ENCODE peak calls at places on chromosomes 5 and 9, in four cellular contexts. L is ovary, P is left ventricle myocardium inferior, B is suprapubic skin. H is an unnamed sample.

GRCh38 chr5:119315516-119315949 is 40.3 kb upstream of the TNFAIP8 start:
- DNase-seq in L (no peak), P (no peak), B (no peak), H (no peak)

GRCh38 chr9:129052592-129052991 is 16.2 kb downstream of the MIGA2 start:
- DNase-seq in L (no peak), P (peak; percentile 86), B (peak; percentile 84), H (peak; percentile 92)

GRCh38 chr9:4152201-4152600 is 147.7 kb downstream of the GLIS3 start:
- DNase-seq in L (no peak), P (no peak), B (no peak), H (no peak)

GRCh38 chr5:52878671-52879070 is 91.0 kb downstream of the ITGA1 start:
- DNase-seq in L (no peak), P (no peak), B (no peak), H (no peak)

GRCh38 chr5:14407746-14408175 is 173.8 kb upstream of the OTULINL start:
- DNase-seq in L (peak; percentile 64), P (no peak), B (no peak), H (no peak)

GRCh38 chr9:127862075-127863011 is 7.9 kb upstream of the ENG start:
- DNase-seq in L (peak; percentile 84), P (peak; percentile 86), B (peak; percentile 80), H (peak; percentile 94)

GRCh38 chr5:81895312-81895711 is 76.5 kb upstream of the ATG10 start:
- DNase-seq in L (no peak), P (no peak), B (no peak), H (no peak)

GRCh38 chr5:74173260-74173659 is 467.3 kb downstream of the ENC1 start:
- DNase-seq in L (no peak), P (no peak), B (no peak), H (no peak)

GRCh38 chr5:179238628-179238970 is 106.7 kb downstream of the ADAMTS2 start:
- DNase-seq in L (no peak), P (no peak), B (peak; percentile 18), H (no peak)

GRCh38 chr9:5643005-5643624 is 14.2 kb downstream of the RIC1 start:
- DNase-seq in L (no peak), P (no peak), B (no peak), H (no peak)

GRCh38 chr9:13445123-13445522 is 165.6 kb upstream of the MPDZ start:
- DNase-seq in L (no peak), P (no peak), B (no peak), H (no peak)

GRCh38 chr9:16884373-16884772 is 13.9 kb upstream of the BNC2 start:
- DNase-seq in L (no peak), P (no peak), B (no peak), H (no peak)

GRCh38 chr5:166784545-166785078 is 1506.8 kb upstream of the WWC1 start:
- DNase-seq in L (no peak), P (no peak), B (no peak), H (no peak)

GRCh38 chr5:56783261-56783660 is 32.1 kb upstream of the MAP3K1 start:
- DNase-seq in L (no peak), P (no peak), B (no peak), H (no peak)

GRCh38 chr9:109745335-109746283 is 34.4 kb upstream of the PALM2AKAP2 start:
- DNase-seq in L (no peak), P (peak; percentile 73), B (peak; percentile 62), H (no peak)

GRCh38 chr9:129416831-129417604 is 203.9 kb downstream of the C9orf50 start:
- DNase-seq in L (no peak), P (no peak), B (no peak), H (no peak)

GRCh38 chr5:167766957-167767356 is 524.5 kb upstream of the WWC1 start:
- DNase-seq in L (no peak), P (no peak), B (no peak), H (no peak)

GRCh38 chr5:146137967-146138403 is 32.6 kb upstream of the PLAC8L1 start:
- DNase-seq in L (no peak), P (no peak), B (no peak), H (no peak)

GRCh38 chr5:31193591-31194457 is at the start of gene CDH6:
- DNase-seq in L (no peak), P (peak; percentile 21), B (no peak), H (peak; percentile 64)

GRCh38 chr9:108434502-108434901 is 421.3 kb downstream of the ACTL7B start:
- DNase-seq in L (no peak), P (no peak), B (no peak), H (no peak)

GRCh38 chr5:138536665-138537315 is 6.2 kb downstream of the ETF1 start:
- DNase-seq in L (no peak), P (no peak), B (no peak), H (no peak)

GRCh38 chr9:69674112-69674511 is 1.9 kb upstream of the APBA1 start:
- DNase-seq in L (no peak), P (no peak), B (no peak), H (no peak)

GRCh38 chr5:66860199-66860975 is 264.2 kb downstream of the MAST4 start:
- DNase-seq in L (no peak), P (no peak), B (no peak), H (no peak)

GRCh38 chr5:138180183-138180782 is 1.4 kb downstream of the KIF20A start:
- DNase-seq in L (no peak), P (no peak), B (no peak), H (no peak)

GRCh38 chr9:83403864-83404263 is 134.3 kb downstream of the FRMD3 start:
- DNase-seq in L (no peak), P (no peak), B (no peak), H (no peak)

GRCh38 chr5:140253985-140254384 is 48.9 kb downstream of the PFDN1 start:
- DNase-seq in L (no peak), P (no peak), B (no peak), H (no peak)

GRCh38 chr9:2291980-2292704 is 277.0 kb downstream of the SMARCA2 start:
- DNase-seq in L (no peak), P (no peak), B (no peak), H (no peak)

GRCh38 chr5:108481355-108481931 is 99.5 kb upstream of the FBXL17 start:
- DNase-seq in L (no peak), P (no peak), B (no peak), H (no peak)

GRCh38 chr9:97907051-97907450 is 15.2 kb downstream of the TRMO start:
- DNase-seq in L (no peak), P (no peak), B (no peak), H (no peak)

GRCh38 chr5:17888155-17888554 is 253.9 kb downstream of the TAF11L14 start:
- DNase-seq in L (no peak), P (no peak), B (no peak), H (no peak)

GRCh38 chr5:134037160-134037559 is 32.4 kb upstream of the VDAC1 start:
- DNase-seq in L (no peak), P (no peak), B (no peak), H (no peak)

GRCh38 chr9:111661802-111662491 is 542 bp downstream of the GNG10 start:
- DNase-seq in L (peak; percentile 14), P (peak; percentile 37), B (peak; percentile 68), H (peak; percentile 85)

GRCh38 chr5:569358-569867 is 42.7 kb upstream of the CEP72 start:
- DNase-seq in L (no peak), P (no peak), B (no peak), H (no peak)

GRCh38 chr5:116778611-116779010 is 204.0 kb upstream of the SEMA6A start:
- DNase-seq in L (no peak), P (no peak), B (no peak), H (no peak)

GRCh38 chr9:113548221-113549041 is 84.9 kb downstream of the RGS3 start:
- DNase-seq in L (peak; percentile 55), P (peak; percentile 73), B (peak; percentile 74), H (peak; percentile 87)

GRCh38 chr9:78676623-78677022 is 379.7 kb downstream of the PSAT1 start:
- DNase-seq in L (no peak), P (no peak), B (no peak), H (no peak)

GRCh38 chr5:149162401-149163084 is 21.2 kb downstream of the ABLIM3 start:
- DNase-seq in L (no peak), P (no peak), B (no peak), H (no peak)

GRCh38 chr5:37086466-37087178 is 162.6 kb downstream of the CPLANE1 start:
- DNase-seq in L (no peak), P (no peak), B (no peak), H (no peak)

GRCh38 chr9:68497629-68498028 is 43.1 kb downstream of the TMEM252 start:
- DNase-seq in L (no peak), P (no peak), B (no peak), H (no peak)
- H3K4me1 ChIP-seq in L (no peaks in the 10 kb centered on the region), P (peaks cover 87% of the 10 kb centered on the region), B (peaks cover 2% of the 10 kb centered on the region), H (no peaks in the 10 kb centered on the region)

GRCh38 chr5:181084631-181085195 is 44.6 kb downstream of the BTNL9 start:
- DNase-seq in L (no peak), P (no peak), B (no peak), H (no peak)

GRCh38 chr5:181087309-181087708 is 43.7 kb downstream of the OR2V1 start:
- DNase-seq in L (no peak), P (no peak), B (no peak), H (no peak)

GRCh38 chr5:181092428-181092827 is 38.5 kb downstream of the OR2V1 start:
- DNase-seq in L (no peak), P (no peak), B (no peak), H (no peak)

GRCh38 chr5:181086410-181087229 is 44.3 kb downstream of the OR2V1 start:
- DNase-seq in L (no peak), P (no peak), B (no peak), H (no peak)

GRCh38 chr5:181088289-181088688 is 42.7 kb downstream of the OR2V1 start:
- DNase-seq in L (no peak), P (no peak), B (no peak), H (no peak)
- TF ChIP-seq CTCF in L (no peak), P (peak; percentile 33), B (peak; percentile 23), H (no peak)

DNA sequence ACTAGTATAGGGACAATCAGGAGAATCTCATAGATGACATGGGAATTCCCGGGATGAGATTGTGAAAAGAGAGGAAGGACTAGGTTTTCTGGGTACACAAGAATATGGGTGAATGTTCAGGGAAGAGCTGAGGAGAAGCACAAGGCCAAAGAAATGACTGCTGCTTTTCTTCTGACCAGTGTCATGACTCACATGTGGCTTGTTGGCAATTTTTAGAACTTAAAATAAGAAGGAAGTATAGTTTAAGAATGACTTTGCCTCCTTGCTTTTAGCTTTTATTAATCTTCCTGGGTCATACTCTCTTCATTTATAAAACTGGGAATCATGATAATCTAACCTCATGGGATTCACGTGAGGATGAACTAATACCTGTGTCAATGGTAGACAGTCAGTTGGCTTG is 652.4 kb upstream of the MEF2C start:
- DNase-seq in L (no peak), P (no peak), B (no peak), H (no peak)
- H3K27ac ChIP-seq in L (no peak overlapping the region), P (peak overlapping the region; percentile 2), B (no peak overlapping the region), H (no peak overlapping the region)

GRCh38 chr9:134551657-134552348 is 89.8 kb upstream of the COL5A1 start:
- DNase-seq in L (no peak), P (peak; percentile 28), B (no peak), H (peak; percentile 93)
- H3K4me1 ChIP-seq in L (no peaks in the 10 kb centered on the region), P (peaks cover 23% of the 10 kb centered on the region), B (peaks cover 32% of the 10 kb centered on the region), H (no peaks in the 10 kb centered on the region)

GRCh38 chr5:175640108-175640507 is 17.8 kb upstream of the HRH2 start:
- DNase-seq in L (no peak), P (no peak), B (no peak), H (no peak)
- TF ChIP-seq CTCF in L (no peak), P (no peak), B (no peak), H (no peak)

GRCh38 chr9:37337301-37337905 is 85.1 kb upstream of the GRHPR start:
- DNase-seq in L (no peak), P (no peak), B (no peak), H (no peak)
- H3K27ac ChIP-seq in L (no peak overlapping the region), P (no peak overlapping the region), B (no peak overlapping the region), H (no peak overlapping the region)

H was measured in kidney.